ENCODE peak calls at places on chromosomes 3 and 15, in ten cellular contexts. One of them, this sample, is unnamed.

GRCh38 chr3:48519244-48519643 is 15.3 kb upstream of the SHISA5 start:
- DNase-seq in NCI-H1092 treated with DMSO at 0.1 percent for 48 hours: no peak
- DNase-seq in progenitor cell of endocrine pancreas: no peak
- DNase-seq in glutamatergic neuron: no peak
- DNase-seq in naive thymus-derived CD4-positive, alpha-beta T cell: no peak
- DNase-seq in GM04504: no peak
- DNase-seq in cardiac muscle cell: no peak
- DNase-seq in cardiac fibroblast: no peak
- DNase-seq in A172: no peak
- DNase-seq in amniotic stem cell: no peak
- DNase-seq in this sample: no peak

GRCh38 chr3:107897471-107898180 is 193.2 kb downstream of the CD47 start:
- DNase-seq in GM04504: no peak
- DNase-seq in cardiac muscle cell: no peak
- DNase-seq in amniotic stem cell: no peak
- DNase-seq in A172: no peak
- DNase-seq in NCI-H1092 treated with DMSO at 0.1 percent for 48 hours: peak
- DNase-seq in naive thymus-derived CD4-positive, alpha-beta T cell: no peak
- DNase-seq in progenitor cell of endocrine pancreas: no peak
- DNase-seq in cardiac fibroblast: peak
- DNase-seq in glutamatergic neuron: no peak
- DNase-seq in this sample: no peak

GRCh38 chr3:195058311-195059005 is 212.5 kb downstream of the XXYLT1 start:
- DNase-seq in naive thymus-derived CD4-positive, alpha-beta T cell: no peak
- DNase-seq in amniotic stem cell: no peak
- DNase-seq in NCI-H1092 treated with DMSO at 0.1 percent for 48 hours: no peak
- DNase-seq in A172: no peak
- DNase-seq in progenitor cell of endocrine pancreas: no peak
- DNase-seq in glutamatergic neuron: no peak
- DNase-seq in GM04504: no peak
- DNase-seq in cardiac fibroblast: no peak
- DNase-seq in cardiac muscle cell: no peak
- DNase-seq in this sample: no peak

GRCh38 chr3:171788546-171789351 is 21.5 kb downstream of the PLD1 start:
- DNase-seq in glutamatergic neuron: no peak
- DNase-seq in A172: peak
- DNase-seq in cardiac fibroblast: peak
- DNase-seq in progenitor cell of endocrine pancreas: no peak
- DNase-seq in naive thymus-derived CD4-positive, alpha-beta T cell: no peak
- DNase-seq in GM04504: peak
- DNase-seq in amniotic stem cell: no peak
- DNase-seq in NCI-H1092 treated with DMSO at 0.1 percent for 48 hours: no peak
- DNase-seq in cardiac muscle cell: peak
- DNase-seq in this sample: no peak

GRCh38 chr3:170421147-170421641 is 2.5 kb downstream of the CLDN11 start:
- DNase-seq in amniotic stem cell: no peak
- DNase-seq in GM04504: no peak
- DNase-seq in cardiac fibroblast: peak
- DNase-seq in A172: no peak
- DNase-seq in progenitor cell of endocrine pancreas: no peak
- DNase-seq in NCI-H1092 treated with DMSO at 0.1 percent for 48 hours: no peak
- DNase-seq in naive thymus-derived CD4-positive, alpha-beta T cell: no peak
- DNase-seq in cardiac muscle cell: peak
- DNase-seq in glutamatergic neuron: no peak
- DNase-seq in this sample: peak

GRCh38 chr15:47577476-47577875 is 139.8 kb upstream of the SEMA6D start:
- DNase-seq in glutamatergic neuron: peak
- DNase-seq in A172: no peak
- DNase-seq in cardiac muscle cell: no peak
- DNase-seq in naive thymus-derived CD4-positive, alpha-beta T cell: no peak
- DNase-seq in amniotic stem cell: no peak
- DNase-seq in cardiac fibroblast: no peak
- DNase-seq in GM04504: no peak
- DNase-seq in progenitor cell of endocrine pancreas: no peak
- DNase-seq in NCI-H1092 treated with DMSO at 0.1 percent for 48 hours: no peak
- DNase-seq in this sample: no peak

GRCh38 chr3:151434151-151434890 is 26.5 kb downstream of the IGSF10 start:
- DNase-seq in A172: peak
- DNase-seq in progenitor cell of endocrine pancreas: no peak
- DNase-seq in amniotic stem cell: peak
- DNase-seq in NCI-H1092 treated with DMSO at 0.1 percent for 48 hours: no peak
- DNase-seq in naive thymus-derived CD4-positive, alpha-beta T cell: no peak
- DNase-seq in cardiac fibroblast: peak
- DNase-seq in glutamatergic neuron: no peak
- DNase-seq in cardiac muscle cell: peak
- DNase-seq in GM04504: peak
- DNase-seq in this sample: no peak

GRCh38 chr3:13676618-13677017 is 127.7 kb downstream of the FBLN2 start:
- DNase-seq in cardiac fibroblast: no peak
- DNase-seq in glutamatergic neuron: no peak
- DNase-seq in NCI-H1092 treated with DMSO at 0.1 percent for 48 hours: no peak
- DNase-seq in progenitor cell of endocrine pancreas: no peak
- DNase-seq in GM04504: no peak
- DNase-seq in naive thymus-derived CD4-positive, alpha-beta T cell: no peak
- DNase-seq in cardiac muscle cell: no peak
- DNase-seq in amniotic stem cell: no peak
- DNase-seq in A172: no peak
- DNase-seq in this sample: no peak

GRCh38 chr3:169295126-169295525 is 368.4 kb downstream of the MECOM start:
- DNase-seq in GM04504: no peak
- DNase-seq in progenitor cell of endocrine pancreas: no peak
- DNase-seq in cardiac muscle cell: peak
- DNase-seq in NCI-H1092 treated with DMSO at 0.1 percent for 48 hours: no peak
- DNase-seq in naive thymus-derived CD4-positive, alpha-beta T cell: no peak
- DNase-seq in glutamatergic neuron: no peak
- DNase-seq in amniotic stem cell: no peak
- DNase-seq in cardiac fibroblast: peak
- DNase-seq in A172: peak
- DNase-seq in this sample: no peak

GRCh38 chr3:179653106-179653776 is 401 bp downstream of the USP13 start:
- DNase-seq in progenitor cell of endocrine pancreas: peak
- DNase-seq in A172: peak
- DNase-seq in amniotic stem cell: peak
- DNase-seq in cardiac fibroblast: peak
- DNase-seq in GM04504: peak
- DNase-seq in glutamatergic neuron: peak
- DNase-seq in NCI-H1092 treated with DMSO at 0.1 percent for 48 hours: peak
- DNase-seq in naive thymus-derived CD4-positive, alpha-beta T cell: peak
- DNase-seq in cardiac muscle cell: peak
- DNase-seq in this sample: peak

GRCh38 chr15:70222632-70223031 is 124.9 kb upstream of the TLE3 start:
- DNase-seq in NCI-H1092 treated with DMSO at 0.1 percent for 48 hours: no peak
- DNase-seq in cardiac muscle cell: no peak
- DNase-seq in cardiac fibroblast: no peak
- DNase-seq in progenitor cell of endocrine pancreas: no peak
- DNase-seq in glutamatergic neuron: no peak
- DNase-seq in A172: no peak
- DNase-seq in GM04504: no peak
- DNase-seq in naive thymus-derived CD4-positive, alpha-beta T cell: no peak
- DNase-seq in amniotic stem cell: no peak
- DNase-seq in this sample: no peak

This sample was measured in psoas muscle.